ENCODE peak calls at places on chromosomes 16 and 17, in eight cellular contexts. X is heart right ventricle, U is body of pancreas, B is left ventricle myocardium inferior, I is pancreas, O is GM23338, D is right lobe of liver, A is H9. M is an unnamed sample.

GRCh38 chr16:73037331-73037745 is 10.6 kb downstream of the ZFHX3 start:
- DNase-seq in X (no peak), U (peak), B (peak), I (no peak), O (no peak), D (no peak), A (no peak), M (no peak)

GRCh38 chr16:85324506-85324905 is 212.2 kb upstream of the CIBAR2 start:
- DNase-seq in X (no peak), U (no peak), B (no peak), I (no peak), O (no peak), D (no peak), A (no peak), M (no peak)

GRCh38 chr17:77280304-77280910 is 139.6 kb downstream of the SEC14L1 start:
- DNase-seq in X (no peak), U (no peak), B (peak), I (peak), O (peak), D (no peak), A (peak), M (peak)

GRCh38 chr16:50497592-50497991 is 50.6 kb upstream of the NKD1 start:
- DNase-seq in X (no peak), U (no peak), B (no peak), I (no peak), O (no peak), D (no peak), A (no peak), M (no peak)

GRCh38 chr16:2897110-2897509 is 14.1 kb downstream of the FLYWCH2 start:
- DNase-seq in X (no peak), U (no peak), B (no peak), I (no peak), O (no peak), D (no peak), A (no peak), M (no peak)

GRCh38 chr17:74569392-74570003 is 2.2 kb upstream of the CD300H start:
- DNase-seq in X (no peak), U (peak), B (no peak), I (no peak), O (peak), D (no peak), A (peak), M (no peak)

GRCh38 chr16:30761427-30761927 is 385 bp downstream of the CFAP119 start:
- DNase-seq in X (no peak), U (peak), B (peak), I (peak), O (peak), D (no peak), A (peak), M (peak)

GRCh38 chr17:8163978-8164814 is 1.4 kb upstream of the VAMP2 start:
- DNase-seq in X (peak), U (peak), B (peak), I (peak), O (peak), D (peak), A (peak), M (peak)

GRCh38 chr16:22078656-22079055 is 13.7 kb upstream of the VWA3A start:
- DNase-seq in X (no peak), U (no peak), B (no peak), I (no peak), O (no peak), D (no peak), A (no peak), M (no peak)

GRCh38 chr17:74949455-74950115 is 13.9 kb downstream of the OTOP3 start:
- DNase-seq in X (no peak), U (no peak), B (no peak), I (peak), O (no peak), D (no peak), A (no peak), M (no peak)

GRCh38 chr16:88504489-88505404 is 51.7 kb downstream of the ZFPM1 start:
- DNase-seq in X (no peak), U (peak), B (no peak), I (peak), O (no peak), D (peak), A (no peak), M (no peak)

GRCh38 chr16:24568392-24568791 is 29.0 kb downstream of the RBBP6 start:
- DNase-seq in X (no peak), U (no peak), B (no peak), I (no peak), O (no peak), D (no peak), A (no peak), M (no peak)

GRCh38 chr16:4500283-4500682 is 24.1 kb downstream of the HMOX2 start:
- DNase-seq in X (no peak), U (peak), B (no peak), I (no peak), O (no peak), D (no peak), A (no peak), M (no peak)

GRCh38 chr16:11207646-11208045 is 48.4 kb downstream of the SOCS1 start:
- DNase-seq in X (no peak), U (no peak), B (no peak), I (no peak), O (no peak), D (no peak), A (no peak), M (no peak)

GRCh38 chr17:76946772-76947135 is 78.5 kb downstream of the MGAT5B start:
- DNase-seq in X (no peak), U (no peak), B (no peak), I (no peak), O (no peak), D (no peak), A (no peak), M (no peak)

GRCh38 chr17:68539536-68540469 is 27.6 kb downstream of the PRKAR1A start:
- DNase-seq in X (no peak), U (no peak), B (no peak), I (no peak), O (peak), D (peak), A (peak), M (peak)

DNA sequence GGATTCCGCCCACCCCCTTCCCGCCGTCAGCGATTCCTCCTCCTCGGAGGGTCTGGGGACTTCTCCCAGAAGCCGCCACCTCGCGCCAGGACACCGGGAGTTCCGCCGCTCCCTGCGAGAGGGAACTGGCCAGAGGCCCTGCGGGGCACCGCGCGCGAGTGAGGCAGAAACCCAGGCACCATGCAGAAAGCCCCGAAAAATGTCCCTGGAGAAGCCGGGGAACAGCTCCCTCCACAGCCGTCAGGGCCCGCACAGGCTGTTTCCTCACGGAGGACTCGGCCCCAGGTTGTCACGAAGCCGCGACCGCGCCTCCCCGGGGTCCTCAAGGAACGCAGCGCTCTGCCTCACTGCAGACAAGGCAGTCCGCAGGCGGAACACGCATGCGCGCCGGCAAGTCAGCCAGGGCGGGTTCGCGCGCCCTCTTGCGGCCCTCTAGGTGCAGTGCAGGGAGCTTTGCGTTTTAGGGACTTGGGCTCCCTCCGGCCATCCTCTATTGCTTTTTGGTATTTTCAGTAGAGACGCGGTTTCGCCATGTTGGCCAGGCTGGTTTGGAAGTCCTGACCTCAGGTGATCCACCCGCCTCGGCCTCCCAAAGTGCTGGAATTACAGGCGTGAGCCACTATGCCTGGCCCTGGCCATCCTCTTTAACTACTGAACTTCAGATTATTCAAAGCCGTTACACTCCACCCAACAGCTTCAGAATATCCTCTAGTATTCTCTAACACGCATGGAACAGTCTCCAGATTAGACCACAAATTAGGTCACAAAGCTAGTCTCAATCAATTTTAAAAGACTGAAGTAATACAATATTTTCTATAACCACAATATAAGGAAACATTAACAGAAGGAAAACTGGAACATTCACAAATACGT is 20.3 kb upstream of the ZNF287 start:
- DNase-seq in X (peak), U (peak), B (peak), I (peak), O (peak), D (peak), A (peak), M (peak)
- H3K27ac ChIP-seq in X (peak), U (peak), B (peak), I (no peak), O (no peak), D (peak), A (no peak), M (peak)

GRCh38 chr17:13346592-13346991 is 255.1 kb downstream of the HS3ST3A1 start:
- DNase-seq in X (no peak), U (no peak), B (no peak), I (no peak), O (no peak), D (no peak), A (no peak), M (no peak)
- H3K27ac ChIP-seq in X (no peak), U (no peak), B (no peak), I (no peak), O (no peak), D (no peak), A (no peak), M (no peak)

GRCh38 chr16:27515874-27516353 is 33.8 kb downstream of the GTF3C1 start:
- DNase-seq in X (no peak), U (peak), B (no peak), I (no peak), O (peak), D (no peak), A (peak), M (no peak)

GRCh38 chr16:27514806-27515205 is 34.9 kb downstream of the GTF3C1 start:
- DNase-seq in X (peak), U (no peak), B (peak), I (no peak), O (no peak), D (no peak), A (no peak), M (no peak)

GRCh38 chr16:27516360-27516759 is 33.4 kb downstream of the GTF3C1 start:
- DNase-seq in X (no peak), U (no peak), B (no peak), I (no peak), O (no peak), D (no peak), A (no peak), M (no peak)

GRCh38 chr16:27520982-27521673 is 28.6 kb downstream of the GTF3C1 start:
- DNase-seq in X (peak), U (peak), B (peak), I (no peak), O (no peak), D (peak), A (no peak), M (no peak)

GRCh38 chr16:27518226-27518625 is 31.5 kb downstream of the GTF3C1 start:
- DNase-seq in X (no peak), U (no peak), B (no peak), I (no peak), O (no peak), D (no peak), A (no peak), M (no peak)
- H3K27ac ChIP-seq in X (peak), U (no peak), B (peak), I (no peak), O (no peak), D (no peak), A (no peak), M (no peak)

GRCh38 chr17:57605734-57606105 is 139.4 kb downstream of the CCDC182 start:
- DNase-seq in X (no peak), U (no peak), B (no peak), I (no peak), O (no peak), D (no peak), A (no peak), M (peak)

GRCh38 chr17:57603541-57603940 is 141.6 kb downstream of the CCDC182 start:
- DNase-seq in X (no peak), U (no peak), B (no peak), I (no peak), O (no peak), D (no peak), A (no peak), M (no peak)

GRCh38 chr17:57602896-57603295 is 142.2 kb downstream of the CCDC182 start:
- DNase-seq in X (no peak), U (no peak), B (no peak), I (no peak), O (no peak), D (no peak), A (no peak), M (no peak)

GRCh38 chr17:57604771-57605733 is 140.0 kb downstream of the CCDC182 start:
- DNase-seq in X (peak), U (peak), B (peak), I (no peak), O (peak), D (no peak), A (no peak), M (peak)

GRCh38 chr17:57603978-57604377 is 141.1 kb downstream of the CCDC182 start:
- DNase-seq in X (no peak), U (peak), B (no peak), I (no peak), O (no peak), D (no peak), A (no peak), M (peak)
- H3K27ac ChIP-seq in X (peak), U (peak), B (peak), I (no peak), O (no peak), D (no peak), A (no peak), M (peak)

DNA sequence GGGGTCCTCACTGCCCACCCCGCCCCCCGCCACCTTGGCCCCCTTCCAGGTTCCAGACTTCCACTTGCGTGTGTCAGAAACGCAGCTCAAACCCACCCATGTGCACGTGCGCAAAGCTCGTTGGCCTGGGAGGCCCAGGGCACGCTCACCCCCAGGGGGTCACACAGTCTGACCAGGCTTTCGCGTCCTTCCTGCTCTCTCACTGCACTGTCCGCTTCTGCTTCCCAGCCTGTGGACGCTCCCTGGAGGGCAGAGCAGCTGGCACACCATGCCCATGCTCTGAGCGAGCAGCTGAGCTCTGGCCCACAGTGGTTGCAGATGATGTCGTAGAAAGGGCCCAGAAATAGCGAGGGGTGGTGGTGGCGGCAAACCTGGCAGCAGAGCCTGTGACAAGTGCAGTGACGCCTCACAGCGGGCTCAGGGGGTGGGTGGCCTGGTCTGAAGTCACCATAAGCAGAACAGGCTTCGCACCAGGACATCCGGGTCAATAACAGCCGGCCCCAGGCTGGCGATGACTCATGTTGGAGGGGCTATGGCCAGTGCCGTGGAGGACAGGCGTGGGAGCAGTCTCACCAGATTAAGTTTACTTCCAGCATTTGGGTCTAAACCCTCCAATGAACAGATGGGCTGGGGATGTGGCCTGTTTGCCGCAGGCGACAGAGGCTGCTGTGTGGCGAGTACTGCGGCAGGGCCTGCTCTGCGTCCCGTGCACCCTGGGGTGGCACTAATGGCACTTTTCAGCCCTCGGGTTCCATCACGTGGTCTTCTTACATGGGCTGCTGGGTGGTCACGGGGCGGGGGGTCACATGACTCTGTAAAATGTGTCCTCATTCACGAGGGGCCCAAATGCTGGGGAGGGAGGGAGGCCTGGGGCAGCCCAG is 49.0 kb downstream of the NT5M start:
- DNase-seq in X (peak), U (no peak), B (peak), I (peak), O (no peak), D (peak), A (peak), M (peak)
- H3K27ac ChIP-seq in X (peak), U (no peak), B (peak), I (no peak), O (no peak), D (no peak), A (no peak), M (no peak)

GRCh38 chr17:47733414-47734288 is 615 bp downstream of the TBX21 start:
- DNase-seq in X (no peak), U (no peak), B (no peak), I (no peak), O (peak), D (peak), A (peak), M (peak)
- H3K27ac ChIP-seq in X (no peak), U (no peak), B (no peak), I (no peak), O (no peak), D (peak), A (no peak), M (peak)

M was measured in upper lobe of right lung.